ENCODE peak calls at places on chromosome X, in four cellular contexts. One of them, this sample, is unnamed. For H3K4me1, the result is how much of the 10 kb centered on the place peaks cover.

GRCh38 chrX:42544883-42545282 is 233.1 kb downstream of the PPP1R2C start:
- DNase-seq in heart left ventricle: no peak
- DNase-seq in Peyer's patch: no peak
- DNase-seq in right lobe of liver: no peak
- DNase-seq in this sample: no peak

GRCh38 chrX:22134681-22135080 is 102.6 kb downstream of the PHEX start:
- DNase-seq in heart left ventricle: no peak
- DNase-seq in Peyer's patch: no peak
- DNase-seq in right lobe of liver: no peak
- DNase-seq in this sample: no peak

GRCh38 chrX:261167-261857 is 19.9 kb upstream of the PLCXD1 start:
- DNase-seq in heart left ventricle: peak
- DNase-seq in Peyer's patch: peak
- DNase-seq in right lobe of liver: peak
- DNase-seq in this sample: no peak

GRCh38 chrX:33014949-33015348 is 196.4 kb downstream of the DMD start:
- DNase-seq in heart left ventricle: no peak
- DNase-seq in Peyer's patch: no peak
- DNase-seq in right lobe of liver: no peak
- DNase-seq in this sample: no peak

GRCh38 chrX:41538707-41539106 is 91.6 kb downstream of the NYX start:
- DNase-seq in Peyer's patch: no peak
- DNase-seq in right lobe of liver: no peak
- DNase-seq in heart left ventricle: no peak
- DNase-seq in this sample: no peak

GRCh38 chrX:18545771-18546170 is 120.4 kb downstream of the CDKL5 start:
- DNase-seq in right lobe of liver: no peak
- DNase-seq in heart left ventricle: no peak
- DNase-seq in Peyer's patch: no peak
- DNase-seq in this sample: no peak

GRCh38 chrX:18997916-18998315 is 14.0 kb upstream of the PHKA2 start:
- DNase-seq in heart left ventricle: no peak
- DNase-seq in Peyer's patch: no peak
- DNase-seq in right lobe of liver: no peak
- DNase-seq in this sample: no peak

GRCh38 chrX:130435937-130436336 is 34.1 kb downstream of the RBMX2 start:
- DNase-seq in heart left ventricle: no peak
- DNase-seq in Peyer's patch: no peak
- DNase-seq in right lobe of liver: no peak
- DNase-seq in this sample: no peak

GRCh38 chrX:69151898-69152297 is 13.4 kb downstream of the PJA1 start:
- DNase-seq in right lobe of liver: no peak
- DNase-seq in Peyer's patch: no peak
- DNase-seq in heart left ventricle: no peak
- DNase-seq in this sample: no peak

GRCh38 chrX:41921492-41922124 is 1.7 kb downstream of the CASK start:
- DNase-seq in heart left ventricle: no peak
- DNase-seq in right lobe of liver: no peak
- DNase-seq in Peyer's patch: no peak
- DNase-seq in this sample: no peak

GRCh38 chrX:81120936-81121351 is 80.8 kb downstream of the HMGN5 start:
- DNase-seq in Peyer's patch: peak
- DNase-seq in heart left ventricle: peak
- DNase-seq in right lobe of liver: peak
- DNase-seq in this sample: peak

DNA sequence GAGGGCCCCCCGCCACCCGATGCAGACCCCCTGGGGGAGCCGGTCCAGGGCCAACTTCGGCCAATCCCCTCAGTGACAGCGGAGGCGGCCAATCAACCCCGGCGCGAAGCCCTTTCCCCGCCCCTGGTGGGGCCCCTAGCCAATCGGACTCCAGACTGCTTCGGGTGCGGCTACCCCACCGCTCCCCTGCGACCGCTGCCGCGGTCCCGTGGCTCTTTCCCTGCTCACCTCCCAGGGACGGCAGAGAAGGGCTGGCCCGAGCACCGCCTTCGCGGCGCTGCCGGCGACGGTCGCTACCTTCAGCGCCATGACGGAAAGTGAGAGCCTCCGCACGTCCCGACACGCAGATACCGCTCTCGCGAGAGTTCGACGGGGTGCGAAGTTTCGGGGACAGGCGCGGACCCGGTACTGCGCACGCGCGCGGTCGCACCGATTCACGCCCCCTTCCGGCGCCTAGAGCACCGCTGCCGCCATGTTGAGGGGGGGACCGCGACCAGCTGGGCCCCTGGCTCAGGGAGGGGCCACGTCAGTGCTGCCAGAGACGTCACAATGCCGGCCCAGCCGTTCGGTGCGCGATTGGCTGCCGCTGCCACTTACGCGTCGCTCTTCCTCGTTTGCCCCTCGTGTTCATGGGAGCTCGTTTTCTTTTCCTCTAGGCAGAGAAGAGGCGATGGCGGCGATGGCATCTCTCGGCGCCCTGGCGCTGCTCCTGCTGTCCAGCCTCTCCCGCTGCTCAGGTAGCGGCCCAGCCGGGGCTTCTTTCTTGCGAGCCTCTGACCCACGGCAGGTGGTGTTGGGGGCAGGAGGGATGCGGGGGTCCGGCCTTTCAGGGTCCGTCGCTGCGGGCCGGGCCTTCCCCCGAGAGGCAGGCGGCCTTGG is at the start of the genes IDH3G and SSR4:
- DNase-seq in Peyer's patch: peak
- DNase-seq in heart left ventricle: peak
- DNase-seq in right lobe of liver: peak
- DNase-seq in this sample: peak
- TF ChIP-seq POLR2A in Peyer's patch: peak
- TF ChIP-seq POLR2A in heart left ventricle: no peak
- TF ChIP-seq POLR2A in right lobe of liver: peak
- TF ChIP-seq POLR2A in this sample: peak

GRCh38 chrX:153765138-153766079 is 1.4 kb downstream of the PLXNB3 start:
- DNase-seq in right lobe of liver: peak
- DNase-seq in heart left ventricle: no peak
- DNase-seq in Peyer's patch: no peak
- DNase-seq in this sample: peak
- H3K4me1 ChIP-seq in right lobe of liver: under half
- H3K4me1 ChIP-seq in heart left ventricle: under half
- H3K4me1 ChIP-seq in Peyer's patch: under half
- H3K4me1 ChIP-seq in this sample: under half

DNA sequence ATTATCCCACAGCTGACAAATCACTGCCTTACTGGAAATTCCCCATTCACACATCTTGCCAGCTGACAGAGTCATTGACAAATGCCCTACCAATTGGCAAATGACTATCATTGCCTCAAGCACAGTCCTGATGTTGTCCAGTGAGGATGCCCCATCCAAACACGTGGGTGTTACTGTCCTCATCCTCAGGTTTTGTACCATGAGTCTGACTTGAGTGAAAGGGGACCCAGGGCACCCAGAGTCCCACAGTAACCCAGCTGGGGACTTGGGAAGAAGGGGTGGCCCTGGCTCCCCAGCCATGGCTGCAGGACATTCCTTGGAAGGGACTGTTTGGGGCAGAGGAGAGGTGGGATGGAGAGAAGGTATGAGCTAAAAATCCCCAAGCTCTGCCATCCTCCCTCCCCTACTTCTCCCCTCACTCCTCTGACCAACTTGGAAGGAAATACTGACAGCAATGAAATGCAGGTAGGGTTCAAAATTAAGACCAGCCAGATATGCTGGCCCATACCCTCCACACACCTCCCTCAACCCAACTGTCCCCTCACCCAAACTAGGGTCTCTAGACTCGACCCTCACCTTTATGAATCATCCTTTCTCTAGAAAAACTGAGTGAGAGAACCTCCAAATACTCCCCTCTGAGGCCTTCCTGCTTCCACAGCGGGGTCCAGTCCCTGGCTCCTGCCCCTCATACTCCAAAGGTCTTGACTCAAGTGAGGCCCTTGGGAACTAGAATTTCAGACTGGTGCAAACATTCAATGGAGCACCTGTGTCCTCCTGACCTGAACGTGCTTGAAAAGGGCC is 5.1 kb downstream of the TIMP1 start:
- DNase-seq in right lobe of liver: no peak
- DNase-seq in Peyer's patch: peak
- DNase-seq in heart left ventricle: no peak
- DNase-seq in this sample: no peak
- TF ChIP-seq POLR2A in right lobe of liver: no peak
- TF ChIP-seq POLR2A in Peyer's patch: no peak
- TF ChIP-seq POLR2A in heart left ventricle: no peak
- TF ChIP-seq POLR2A in this sample: no peak

DNA sequence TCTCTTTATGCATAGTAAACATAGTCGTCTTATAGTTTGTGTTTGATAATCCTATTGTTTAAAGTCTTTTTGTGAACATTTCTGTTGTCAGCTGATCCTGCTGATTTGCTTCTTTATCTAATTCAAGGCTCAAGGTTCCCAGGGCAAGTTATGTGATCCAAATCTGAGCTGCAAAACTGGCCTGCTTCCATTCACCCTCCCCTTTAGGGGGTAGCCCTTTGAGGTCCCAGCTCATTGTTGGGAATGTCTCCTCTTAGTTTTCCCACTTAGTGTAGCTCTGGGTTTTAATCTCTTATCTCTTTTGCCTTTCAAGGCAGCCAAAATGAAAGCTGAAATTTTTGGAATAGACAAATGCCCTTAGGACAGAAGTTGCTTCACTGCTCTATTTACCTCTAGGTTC is 40.2 kb upstream of the MAGED1 start:
- DNase-seq in right lobe of liver: no peak
- DNase-seq in heart left ventricle: no peak
- DNase-seq in Peyer's patch: no peak
- DNase-seq in this sample: no peak
- H3K4me1 ChIP-seq in right lobe of liver: under half
- H3K4me1 ChIP-seq in heart left ventricle: under half
- H3K4me1 ChIP-seq in Peyer's patch: under half
- H3K4me1 ChIP-seq in this sample: under half

DNA sequence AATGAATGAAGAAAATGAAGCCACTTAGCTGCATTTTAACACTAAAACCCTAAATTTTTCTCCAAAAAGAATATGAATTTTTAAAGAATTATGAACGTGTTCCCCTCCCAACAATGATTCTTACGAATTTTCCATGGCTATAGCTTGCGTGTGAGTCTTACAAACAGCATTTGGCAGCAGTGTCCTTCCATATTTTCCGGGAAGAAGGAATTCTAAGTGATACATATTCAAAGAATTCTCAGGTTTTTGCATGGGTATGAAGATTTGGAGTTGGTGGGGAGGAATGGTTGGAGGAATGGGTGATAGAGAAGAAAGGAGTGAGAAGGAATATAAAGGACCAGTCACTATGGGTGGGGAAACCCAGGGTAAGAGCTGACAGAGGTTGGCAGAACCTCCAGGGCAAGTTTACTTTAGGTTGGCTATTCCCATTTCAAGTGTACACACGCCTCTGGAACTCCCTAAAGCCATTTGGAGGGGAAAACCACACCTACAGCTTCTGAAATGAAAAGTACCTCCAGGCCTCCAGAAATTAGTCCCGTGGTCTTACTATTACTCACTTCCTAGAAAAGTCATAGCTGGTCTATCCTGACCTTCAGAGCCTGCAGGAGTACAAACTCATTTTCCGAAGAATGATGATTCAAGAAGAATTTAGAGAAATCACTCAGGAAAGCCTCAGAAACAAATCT is 420.8 kb upstream of the DIPK2B start:
- DNase-seq in Peyer's patch: no peak
- DNase-seq in heart left ventricle: no peak
- DNase-seq in right lobe of liver: no peak
- DNase-seq in this sample: no peak
- TF ChIP-seq POLR2A in Peyer's patch: no peak
- TF ChIP-seq POLR2A in heart left ventricle: no peak
- TF ChIP-seq POLR2A in right lobe of liver: no peak
- TF ChIP-seq POLR2A in this sample: no peak

GRCh38 chrX:63470506-63470905 is 119.4 kb upstream of the SPIN4 start:
- DNase-seq in right lobe of liver: no peak
- DNase-seq in heart left ventricle: no peak
- DNase-seq in Peyer's patch: no peak
- DNase-seq in this sample: no peak

GRCh38 chrX:63471004-63471403 is 119.9 kb upstream of the SPIN4 start:
- DNase-seq in heart left ventricle: no peak
- DNase-seq in right lobe of liver: no peak
- DNase-seq in Peyer's patch: no peak
- DNase-seq in this sample: no peak

DNA sequence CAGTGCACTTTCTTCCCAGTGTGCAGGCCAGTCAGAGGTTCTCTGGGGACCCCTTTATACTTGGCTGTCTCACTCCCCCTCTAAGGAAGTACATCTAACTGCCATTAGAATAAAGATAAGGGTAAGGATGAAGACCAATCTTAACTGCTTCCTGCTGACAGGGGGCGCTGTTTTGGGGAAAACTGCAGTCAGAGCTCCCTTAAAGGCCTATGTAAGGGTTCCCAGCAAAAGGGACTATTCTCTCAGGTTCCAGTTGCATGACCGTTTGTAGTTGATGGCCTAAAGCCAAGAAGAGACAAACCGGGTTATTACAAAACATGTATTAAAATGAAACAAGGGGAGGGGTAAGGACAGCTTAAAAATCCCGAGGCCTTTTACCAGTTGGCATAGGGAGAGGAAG is 115.6 kb upstream of the SPIN4 start:
- DNase-seq in Peyer's patch: no peak
- DNase-seq in right lobe of liver: no peak
- DNase-seq in heart left ventricle: no peak
- DNase-seq in this sample: no peak
- H3K4me1 ChIP-seq in Peyer's patch: under half
- H3K4me1 ChIP-seq in right lobe of liver: under half
- H3K4me1 ChIP-seq in heart left ventricle: under half
- H3K4me1 ChIP-seq in this sample: under half

GRCh38 chrX:154432210-154432609 is 3.7 kb downstream of the ATP6AP1 start:
- DNase-seq in Peyer's patch: no peak
- DNase-seq in right lobe of liver: no peak
- DNase-seq in heart left ventricle: no peak
- DNase-seq in this sample: no peak
- TF ChIP-seq POLR2A in Peyer's patch: no peak
- TF ChIP-seq POLR2A in right lobe of liver: no peak
- TF ChIP-seq POLR2A in heart left ventricle: no peak
- TF ChIP-seq POLR2A in this sample: no peak

GRCh38 chrX:132490086-132490419 is 1.2 kb upstream of the MBNL3 start:
- DNase-seq in heart left ventricle: no peak
- DNase-seq in Peyer's patch: no peak
- DNase-seq in right lobe of liver: no peak
- DNase-seq in this sample: no peak

GRCh38 chrX:132491191-132491590 is 2.4 kb upstream of the MBNL3 start:
- DNase-seq in right lobe of liver: peak
- DNase-seq in Peyer's patch: peak
- DNase-seq in heart left ventricle: no peak
- DNase-seq in this sample: peak

GRCh38 chrX:132488092-132488749 is 617 bp downstream of the MBNL3 start:
- DNase-seq in heart left ventricle: no peak
- DNase-seq in right lobe of liver: no peak
- DNase-seq in Peyer's patch: peak
- DNase-seq in this sample: peak

GRCh38 chrX:132489256-132490085 is 633 bp upstream of the MBNL3 start:
- DNase-seq in right lobe of liver: peak
- DNase-seq in Peyer's patch: peak
- DNase-seq in heart left ventricle: peak
- DNase-seq in this sample: peak

GRCh38 chrX:132488819-132489255 is at the start of gene MBNL3:
- DNase-seq in Peyer's patch: peak
- DNase-seq in heart left ventricle: peak
- DNase-seq in right lobe of liver: peak
- DNase-seq in this sample: peak
- H3K4me1 ChIP-seq in Peyer's patch: under half
- H3K4me1 ChIP-seq in heart left ventricle: under half
- H3K4me1 ChIP-seq in right lobe of liver: under half
- H3K4me1 ChIP-seq in this sample: under half